ENCODE peak calls at places on chromosomes 5 and 9, in four cellular contexts. G, Q, R and Z are unnamed samples.

GRCh38 chr5:14054965-14055963 is 87.9 kb upstream of the TRIO start:
- DNase-seq in Q (no peak), R (no peak), G (no peak), Z (no peak)

GRCh38 chr9:108850293-108850897 is 5.4 kb downstream of the ACTL7B start:
- DNase-seq in G (no peak), R (no peak), Q (no peak), Z (no peak)

GRCh38 chr5:73344835-73345234 is 103.7 kb downstream of the FOXD1 start:
- DNase-seq in Q (no peak), R (no peak), G (no peak), Z (no peak)

GRCh38 chr5:39631948-39632347 is 207.2 kb upstream of the DAB2 start:
- DNase-seq in R (no peak), G (no peak), Q (no peak), Z (no peak)

GRCh38 chr9:95505676-95506437 is 10.9 kb downstream of the PTCH1 start:
- DNase-seq in G (peak), R (no peak), Q (no peak), Z (peak)

GRCh38 chr9:110731437-110732028 is 62.9 kb downstream of the MUSK start:
- DNase-seq in G (no peak), R (no peak), Q (no peak), Z (no peak)

GRCh38 chr5:140554454-140554853 is 2.8 kb downstream of the SRA1 start:
- DNase-seq in G (no peak), Q (no peak), R (no peak), Z (no peak)

GRCh38 chr5:109126481-109126880 is 283.3 kb downstream of the PJA2 start:
- DNase-seq in R (no peak), G (no peak), Q (no peak), Z (no peak)

GRCh38 chr9:129604766-129605163 is 16.1 kb downstream of the C9orf50 start:
- DNase-seq in Q (no peak), G (peak), R (no peak), Z (no peak)

GRCh38 chr9:1032181-1032580 is 18.0 kb upstream of the DMRT2 start:
- DNase-seq in Q (no peak), R (no peak), G (no peak), Z (no peak)

GRCh38 chr5:115657125-115657882 is 31.5 kb upstream of the TMED7 start:
- DNase-seq in R (no peak), Q (no peak), G (no peak), Z (no peak)

GRCh38 chr5:41532485-41532884 is 22.1 kb upstream of the PLCXD3 start:
- DNase-seq in G (no peak), R (no peak), Q (no peak), Z (no peak)

GRCh38 chr9:2466703-2467102 is 154.9 kb upstream of the VLDLR start:
- DNase-seq in G (no peak), Q (no peak), R (no peak), Z (no peak)

GRCh38 chr5:150645070-150645700 is 4.7 kb downstream of the SYNPO start:
- DNase-seq in G (no peak), Q (no peak), R (peak), Z (no peak)

GRCh38 chr9:21558627-21559401 is 76.7 kb upstream of the IFNE start:
- DNase-seq in Q (no peak), R (no peak), G (peak), Z (no peak)

GRCh38 chr5:65946198-65946745 is 19.9 kb downstream of the ERBIN start:
- DNase-seq in G (no peak), R (no peak), Q (no peak), Z (no peak)

GRCh38 chr5:81544351-81545001 is 150.5 kb upstream of the ACOT12 start:
- DNase-seq in Q (no peak), R (no peak), G (no peak), Z (no peak)

GRCh38 chr5:14420136-14420808 is 161.3 kb upstream of the OTULINL start:
- DNase-seq in G (no peak), Q (no peak), R (no peak), Z (no peak)

GRCh38 chr5:150148408-150148927 is 7.2 kb downstream of the PDGFRB start:
- DNase-seq in G (no peak), R (no peak), Q (no peak), Z (no peak)

GRCh38 chr9:33718987-33719386 is 76.4 kb upstream of the PRSS3 start:
- DNase-seq in Q (no peak), R (no peak), G (no peak), Z (no peak)